ENCODE peak calls at places on chromosome 21, in eight cellular contexts. U is NCI-H1105 treated with DMSO at 0.1 percent for 48 hours; E is iPS-NIHi11; D is GM19239; Z is T-helper 2 cell treated with Interferon-gamma antibody and Interleukin-4, amounts not matched to agents 5 μg/mL and 100 μg/mL, for 36 hours; L is HuH-7; A is Kasumi-1; H is GM23338. R is an unnamed sample.

GRCh38 chr21:29581393-29581792 is 282.7 kb downstream of the BACH1 start:
- DNase-seq in U (no peak), E (no peak), D (no peak), Z (no peak), L (no peak), A (no peak), H (no peak), R (no peak)

GRCh38 chr21:44933199-44933937 is 6.5 kb upstream of the SLX9 start:
- DNase-seq in U (no peak), E (no peak), D (no peak), Z (no peak), L (no peak), A (no peak), H (no peak), R (no peak)

GRCh38 chr21:46344219-46344915 is 20.4 kb downstream of the PCNT start:
- DNase-seq in U (no peak), E (no peak), D (no peak), Z (no peak), L (no peak), A (no peak), H (no peak), R (no peak)

GRCh38 chr21:32806810-32807386 is 35.3 kb upstream of the PAXBP1 start:
- DNase-seq in U (no peak), E (no peak), D (no peak), Z (peak), L (no peak), A (no peak), H (no peak), R (no peak)

GRCh38 chr21:17513214-17514123 is 626 bp downstream of the CXADR start:
- DNase-seq in U (peak), E (peak), D (no peak), Z (peak), L (no peak), A (no peak), H (peak), R (peak)

GRCh38 chr21:41112740-41113692 is 54.9 kb upstream of the BACE2 start:
- DNase-seq in U (no peak), E (no peak), D (no peak), Z (no peak), L (no peak), A (peak), H (peak), R (peak)

GRCh38 chr21:38330671-38331070 is 73.9 kb downstream of the KCNJ15 start:
- DNase-seq in U (no peak), E (no peak), D (no peak), Z (no peak), L (no peak), A (no peak), H (no peak), R (no peak)

GRCh38 chr21:41933259-41934079 is 20.3 kb downstream of the C2CD2 start:
- DNase-seq in U (no peak), E (no peak), D (no peak), Z (no peak), L (no peak), A (peak), H (no peak), R (peak)

GRCh38 chr21:35559881-35560280 is 500.4 kb downstream of the SETD4 start:
- DNase-seq in U (no peak), E (no peak), D (no peak), Z (no peak), L (no peak), A (no peak), H (no peak), R (no peak)

GRCh38 chr21:35102488-35103407 is 53.6 kb upstream of the RUNX1 start:
- DNase-seq in U (no peak), E (no peak), D (no peak), Z (no peak), L (peak), A (peak), H (no peak), R (no peak)

GRCh38 chr21:42474043-42474831 is 21.8 kb downstream of the RSPH1 start:
- DNase-seq in U (no peak), E (peak), D (no peak), Z (no peak), L (peak), A (no peak), H (peak), R (peak)

GRCh38 chr21:44496900-44497550 is 41.7 kb downstream of the LRRC3 start:
- DNase-seq in U (no peak), E (no peak), D (no peak), Z (no peak), L (no peak), A (no peak), H (no peak), R (peak)

GRCh38 chr21:42618713-42619112 is 34.7 kb upstream of the PDE9A start:
- DNase-seq in U (no peak), E (no peak), D (no peak), Z (no peak), L (no peak), A (no peak), H (no peak), R (no peak)

GRCh38 chr21:46078322-46078981 is 19.5 kb upstream of the COL6A2 start:
- DNase-seq in U (no peak), E (no peak), D (no peak), Z (no peak), L (no peak), A (no peak), H (no peak), R (no peak)

GRCh38 chr21:46100426-46100825 is 2.5 kb downstream of the COL6A2 start:
- DNase-seq in U (no peak), E (no peak), D (no peak), Z (peak), L (no peak), A (no peak), H (no peak), R (no peak)

GRCh38 chr21:39674794-39675193 is 62.1 kb downstream of the B3GALT5 start:
- DNase-seq in U (no peak), E (no peak), D (no peak), Z (no peak), L (no peak), A (no peak), H (no peak), R (no peak)

GRCh38 chr21:17967319-17967718 is 148.2 kb upstream of the C21orf91 start:
- DNase-seq in U (no peak), E (no peak), D (no peak), Z (no peak), L (no peak), A (no peak), H (no peak), R (no peak)

GRCh38 chr21:28639742-28640141 is 352.9 kb downstream of the LTN1 start:
- DNase-seq in U (no peak), E (no peak), D (no peak), Z (no peak), L (no peak), A (no peak), H (no peak), R (no peak)

GRCh38 chr21:45990741-45991605 is 9.4 kb downstream of the COL6A1 start:
- DNase-seq in U (no peak), E (no peak), D (no peak), Z (no peak), L (no peak), A (no peak), H (no peak), R (no peak)

GRCh38 chr21:42672699-42673458 is 19.5 kb downstream of the PDE9A start:
- DNase-seq in U (no peak), E (no peak), D (no peak), Z (no peak), L (no peak), A (no peak), H (no peak), R (peak)

GRCh38 chr21:32712043-32712442 is 15.8 kb downstream of the SYNJ1 start:
- DNase-seq in U (no peak), E (no peak), D (peak), Z (peak), L (no peak), A (no peak), H (no peak), R (no peak)

GRCh38 chr21:31505975-31506374 is 153.5 kb upstream of the SOD1 start:
- DNase-seq in U (no peak), E (no peak), D (no peak), Z (no peak), L (no peak), A (no peak), H (peak), R (no peak)

GRCh38 chr21:17479606-17480005 is 33.2 kb upstream of the CXADR start:
- DNase-seq in U (no peak), E (no peak), D (no peak), Z (no peak), L (no peak), A (no peak), H (no peak), R (no peak)

GRCh38 chr21:37562920-37563640 is 196.5 kb downstream of the DYRK1A start:
- DNase-seq in U (no peak), E (no peak), D (no peak), Z (no peak), L (no peak), A (peak), H (no peak), R (no peak)

GRCh38 chr21:42615924-42616323 is 37.5 kb upstream of the PDE9A start:
- DNase-seq in U (no peak), E (no peak), D (no peak), Z (no peak), L (no peak), A (no peak), H (no peak), R (no peak)

GRCh38 chr21:31898898-31899630 is 26.2 kb downstream of the HUNK start:
- DNase-seq in U (no peak), E (no peak), D (no peak), Z (no peak), L (no peak), A (no peak), H (no peak), R (no peak)

GRCh38 chr21:36754241-36754881 is 55.4 kb downstream of the SIM2 start:
- DNase-seq in U (no peak), E (no peak), D (no peak), Z (no peak), L (no peak), A (no peak), H (no peak), R (no peak)

GRCh38 chr21:43703068-43703880 is 15.7 kb upstream of the PDXK start:
- DNase-seq in U (no peak), E (peak), D (no peak), Z (no peak), L (peak), A (no peak), H (peak), R (peak)

GRCh38 chr21:46264046-46264689 is 21.2 kb downstream of the MCM3AP start:
- DNase-seq in U (no peak), E (no peak), D (no peak), Z (no peak), L (no peak), A (no peak), H (no peak), R (no peak)

GRCh38 chr21:31502537-31503143 is 156.9 kb upstream of the SOD1 start:
- DNase-seq in U (no peak), E (no peak), D (no peak), Z (no peak), L (no peak), A (no peak), H (no peak), R (no peak)

GRCh38 chr21:35333831-35334593 is 284.9 kb upstream of the RUNX1 start:
- DNase-seq in U (peak), E (no peak), D (no peak), Z (no peak), L (no peak), A (peak), H (no peak), R (no peak)